ENCODE peak calls at places on chromosomes 5 and 9, in four cellular contexts. B, M, U and Q are unnamed samples.

GRCh38 chr9:136358016-136358415 is 5.5 kb downstream of the DNLZ start:
- DNase-seq in M (no peak), U (no peak), B (no peak), Q (no peak)

GRCh38 chr5:180645609-180646204 is 3.7 kb downstream of the FLT4 start:
- DNase-seq in B (no peak), U (no peak), M (no peak), Q (no peak)

GRCh38 chr9:68515304-68516017 is 25.2 kb downstream of the TMEM252 start:
- DNase-seq in U (no peak), M (peak), B (peak), Q (no peak)

GRCh38 chr9:13324988-13325387 is 45.5 kb upstream of the MPDZ start:
- DNase-seq in M (peak), B (no peak), U (no peak), Q (no peak)

GRCh38 chr9:134204041-134204440 is 39.7 kb upstream of the RNU6ATAC start:
- DNase-seq in U (no peak), M (no peak), B (no peak), Q (no peak)

GRCh38 chr9:93678199-93679019 is 102.0 kb downstream of the PHF2 start:
- DNase-seq in M (no peak), U (no peak), B (no peak), Q (no peak)

GRCh38 chr9:81717747-81718077 is 28.4 kb upstream of the TLE1 start:
- DNase-seq in M (no peak), B (no peak), U (no peak), Q (no peak)

GRCh38 chr9:133713211-133713959 is 24.8 kb downstream of the SARDH start:
- DNase-seq in M (no peak), U (no peak), B (no peak), Q (no peak)

GRCh38 chr9:110029422-110029814 is 178.5 kb downstream of the C9orf152 start:
- DNase-seq in U (no peak), B (peak), M (peak), Q (peak)

GRCh38 chr9:5631021-5631420 is 2.1 kb downstream of the RIC1 start:
- DNase-seq in B (no peak), M (peak), U (no peak), Q (no peak)

GRCh38 chr9:83385317-83385716 is 152.9 kb downstream of the FRMD3 start:
- DNase-seq in U (no peak), M (peak), B (no peak), Q (no peak)

GRCh38 chr9:136821333-136822031 is 13.7 kb downstream of the RABL6 start:
- DNase-seq in U (peak), B (peak), M (peak), Q (peak)

GRCh38 chr9:137605146-137606004 is at the start of gene ARRDC1:
- DNase-seq in U (peak), B (peak), M (peak), Q (peak)

GRCh38 chr5:81924467-81924866 is 47.4 kb upstream of the ATG10 start:
- DNase-seq in M (no peak), B (no peak), U (no peak), Q (no peak)

GRCh38 chr9:95508242-95508967 is 8.4 kb downstream of the PTCH1 start:
- DNase-seq in U (no peak), M (peak), B (no peak), Q (peak)

GRCh38 chr9:19998823-19999455 is 210.1 kb upstream of the SLC24A2 start:
- DNase-seq in B (no peak), M (peak), U (no peak), Q (no peak)

GRCh38 chr9:109311731-109312130 is 9.1 kb downstream of the EPB41L4B start:
- DNase-seq in M (no peak), B (no peak), U (no peak), Q (no peak)

GRCh38 chr5:43658499-43658898 is 55.5 kb downstream of the NNT start:
- DNase-seq in U (no peak), B (peak), M (peak), Q (no peak)

GRCh38 chr5:98309785-98310566 is 463.5 kb upstream of the RGMB start:
- DNase-seq in B (peak), M (peak), U (no peak), Q (peak)

GRCh38 chr9:131365546-131365945 is 28.3 kb upstream of the PRRC2B start:
- DNase-seq in B (no peak), U (peak), M (no peak), Q (no peak)

GRCh38 chr5:143133721-143134120 is 269.8 kb downstream of the NR3C1 start:
- DNase-seq in M (peak), U (no peak), B (no peak), Q (no peak)

GRCh38 chr5:101637599-101637998 is 658.5 kb downstream of the SLCO4C1 start:
- DNase-seq in U (no peak), M (no peak), B (no peak), Q (no peak)
- TF ChIP-seq EZH2 in U (no peak), M (no peak), B (no peak), Q (no peak)

DNA sequence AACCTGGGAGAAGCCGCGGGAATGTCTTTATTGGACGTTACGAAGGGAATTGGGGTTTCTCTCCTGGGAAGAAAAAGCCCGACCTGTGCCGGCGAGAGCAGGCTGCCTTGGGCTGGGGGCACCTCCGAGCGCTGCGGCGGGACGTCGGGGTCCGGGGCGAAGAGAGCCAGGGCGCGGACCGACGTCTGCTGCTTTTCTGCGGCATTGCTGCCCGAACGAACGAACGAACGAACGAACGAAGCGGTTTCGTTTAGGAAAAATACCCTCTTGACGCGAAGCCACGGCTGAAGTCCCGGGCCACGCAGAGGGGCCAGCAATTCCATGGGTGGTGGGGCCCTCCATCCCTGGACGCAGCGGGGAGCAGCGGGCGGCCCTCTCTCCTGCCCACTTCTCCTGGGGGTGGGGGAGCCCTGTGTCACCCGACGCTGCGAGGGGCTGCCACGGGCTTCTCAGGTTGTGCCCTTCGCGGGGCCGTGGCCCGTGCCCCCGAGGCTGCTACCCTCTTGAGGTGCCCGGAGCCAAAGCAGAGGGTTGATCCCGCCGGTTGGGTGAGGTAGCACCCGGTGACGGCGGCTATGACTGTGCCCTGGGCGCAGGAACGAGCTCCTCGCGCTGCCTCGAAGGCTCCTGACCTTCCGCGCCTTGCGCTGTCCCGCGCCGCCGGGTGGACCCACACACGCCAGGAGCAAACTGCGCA is 4.9 kb upstream of the PITX1 start:
- DNase-seq in M (peak), U (no peak), B (no peak), Q (no peak)
- TF ChIP-seq EZH2 in M (peak), U (no peak), B (peak), Q (peak)

GRCh38 chr5:77645995-77646639 is 7.6 kb upstream of the OTP start:
- DNase-seq in B (no peak), M (no peak), U (no peak), Q (no peak)

GRCh38 chr5:77642915-77643653 is 4.6 kb upstream of the OTP start:
- DNase-seq in U (no peak), M (no peak), B (no peak), Q (no peak)

GRCh38 chr5:77643654-77644404 is 5.3 kb upstream of the OTP start:
- DNase-seq in U (no peak), B (no peak), M (no peak), Q (no peak)

GRCh38 chr5:77645158-77645994 is 6.9 kb upstream of the OTP start:
- DNase-seq in U (peak), M (peak), B (no peak), Q (peak)

DNA sequence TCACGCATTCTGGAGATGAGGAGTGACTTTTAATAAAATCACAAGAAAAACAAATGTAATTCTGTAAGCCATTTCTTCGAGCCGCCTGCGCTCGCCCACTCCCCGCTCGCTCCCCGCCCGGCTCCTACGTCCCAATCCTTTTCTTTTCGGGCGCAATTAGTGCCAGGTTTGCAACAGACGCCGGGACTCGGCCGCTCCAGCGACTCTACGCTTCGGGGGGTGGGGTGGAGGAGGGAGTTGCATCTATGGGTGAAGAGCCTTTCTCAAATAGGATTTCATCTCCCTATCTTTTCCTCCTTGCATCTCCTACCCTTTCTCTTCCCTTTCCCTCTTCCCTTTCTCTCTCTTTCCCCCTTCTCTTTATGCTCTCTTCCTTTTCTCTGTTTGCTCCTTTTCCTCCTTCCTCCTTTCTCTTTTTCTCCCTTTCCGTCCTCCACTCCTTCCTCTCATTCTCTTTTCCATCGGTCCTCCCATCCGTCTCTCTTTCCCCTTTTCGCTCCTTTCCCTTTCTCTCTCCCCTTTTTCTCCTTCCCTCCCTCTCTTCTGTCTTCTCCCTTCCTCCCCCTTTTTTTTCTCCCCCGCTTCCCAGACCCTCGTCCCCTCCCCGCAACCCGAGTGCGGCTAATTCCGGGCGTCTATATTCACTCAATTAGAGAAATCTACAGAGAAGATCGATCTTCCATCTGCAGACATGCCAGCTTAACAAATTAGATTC is 6.1 kb upstream of the OTP start:
- DNase-seq in M (no peak), U (no peak), B (no peak), Q (no peak)
- TF ChIP-seq EZH2 in M (peak), U (no peak), B (peak), Q (peak)

DNA sequence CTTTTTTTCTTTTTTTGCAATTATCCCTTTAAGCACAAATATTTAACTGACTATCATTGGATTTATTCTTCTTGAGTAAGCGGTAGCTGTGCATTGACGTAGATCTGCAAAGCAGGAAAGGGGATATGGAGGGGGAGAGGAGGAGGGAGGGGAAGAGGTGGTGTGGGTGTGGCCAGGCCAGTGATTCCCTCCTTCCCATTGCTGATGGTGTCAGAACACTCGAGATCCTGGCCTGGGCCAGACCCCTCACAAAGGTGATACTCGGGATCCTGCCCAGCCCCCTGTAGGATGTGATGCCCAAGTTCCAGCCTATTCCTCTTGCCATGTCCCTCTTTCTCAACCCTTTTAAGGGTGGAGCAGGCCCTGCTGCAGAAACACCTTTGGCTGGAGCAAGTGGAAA is 9.9 kb downstream of the SLC36A3 start:
- DNase-seq in B (no peak), M (no peak), U (no peak), Q (no peak)
- TF ChIP-seq EZH2 in B (no peak), M (no peak), U (no peak), Q (no peak)

GRCh38 chr5:93598997-93599371 is 16.0 kb downstream of the NR2F1 start:
- DNase-seq in U (no peak), B (no peak), M (no peak), Q (no peak)
- TF ChIP-seq EZH2 in U (no peak), B (no peak), M (no peak), Q (no peak)

GRCh38 chr5:93602261-93603149 is 19.5 kb downstream of the NR2F1 start:
- DNase-seq in M (no peak), U (no peak), B (no peak), Q (no peak)
- TF ChIP-seq EZH2 in M (no peak), U (no peak), B (no peak), Q (no peak)